ENCODE peak calls at places on chromosomes 6 and 20, in five cellular contexts. One of them, this sample, is unnamed.

GRCh38 chr6:165684333-165684732 is 21.3 kb upstream of the PDE10A start:
- DNase-seq in GM12878: no peak
- DNase-seq in NT2/D1: no peak
- DNase-seq in H1: no peak
- DNase-seq in HepG2: no peak
- DNase-seq in this sample: no peak

GRCh38 chr6:57109905-57110304 is 19.9 kb downstream of the ZNF451 start:
- DNase-seq in GM12878: no peak
- DNase-seq in NT2/D1: no peak
- DNase-seq in H1: no peak
- DNase-seq in HepG2: no peak
- DNase-seq in this sample: no peak

GRCh38 chr6:35601331-35602132 is 87.2 kb downstream of the FKBP5 start:
- DNase-seq in GM12878: no peak
- DNase-seq in NT2/D1: no peak
- DNase-seq in H1: peak; percentile 9
- DNase-seq in HepG2: peak; percentile 63
- DNase-seq in this sample: peak; percentile 35

GRCh38 chr6:117739869-117740268 is 64.6 kb downstream of the NUS1 start:
- DNase-seq in GM12878: no peak
- DNase-seq in NT2/D1: no peak
- DNase-seq in H1: no peak
- DNase-seq in HepG2: no peak
- DNase-seq in this sample: no peak

GRCh38 chr20:48208176-48208575 is 422.9 kb upstream of the SULF2 start:
- DNase-seq in GM12878: no peak
- DNase-seq in NT2/D1: no peak
- DNase-seq in H1: no peak
- DNase-seq in HepG2: no peak
- DNase-seq in this sample: no peak

GRCh38 chr6:165827190-165827518 is 164.1 kb upstream of the PDE10A start:
- DNase-seq in GM12878: no peak
- DNase-seq in NT2/D1: no peak
- DNase-seq in H1: no peak
- DNase-seq in HepG2: no peak
- DNase-seq in this sample: no peak

GRCh38 chr20:4912380-4913142 is 88.7 kb downstream of the SLC23A2 start:
- DNase-seq in GM12878: no peak
- DNase-seq in NT2/D1: no peak
- DNase-seq in H1: no peak
- DNase-seq in HepG2: no peak
- DNase-seq in this sample: no peak

GRCh38 chr6:117908246-117909107 is 1.4 kb downstream of the SLC35F1 start:
- DNase-seq in GM12878: no peak
- DNase-seq in NT2/D1: no peak
- DNase-seq in H1: no peak
- DNase-seq in HepG2: no peak
- DNase-seq in this sample: peak; percentile 54

GRCh38 chr6:157034433-157035230 is 257.5 kb downstream of the ARID1B start:
- DNase-seq in GM12878: no peak
- DNase-seq in NT2/D1: no peak
- DNase-seq in H1: no peak
- DNase-seq in HepG2: peak; percentile 54
- DNase-seq in this sample: peak; percentile 60

GRCh38 chr6:25354078-25354940 is 75.1 kb downstream of the CARMIL1 start:
- DNase-seq in GM12878: no peak
- DNase-seq in NT2/D1: no peak
- DNase-seq in H1: no peak
- DNase-seq in HepG2: no peak
- DNase-seq in this sample: no peak

GRCh38 chr6:42038163-42038562 is 12.2 kb upstream of the TAF8 start:
- DNase-seq in GM12878: no peak
- DNase-seq in NT2/D1: no peak
- DNase-seq in H1: no peak
- DNase-seq in HepG2: no peak
- DNase-seq in this sample: no peak

GRCh38 chr20:34871966-34872603 is 571 bp downstream of the GGT7 start:
- DNase-seq in GM12878: no peak
- DNase-seq in NT2/D1: no peak
- DNase-seq in H1: no peak
- DNase-seq in HepG2: no peak
- DNase-seq in this sample: no peak

GRCh38 chr6:111710439-111710838 is 104.8 kb upstream of the TRAF3IP2 start:
- DNase-seq in GM12878: no peak
- DNase-seq in NT2/D1: no peak
- DNase-seq in H1: no peak
- DNase-seq in HepG2: no peak
- DNase-seq in this sample: no peak

GRCh38 chr6:111711476-111711875 is 105.8 kb upstream of the TRAF3IP2 start:
- DNase-seq in GM12878: no peak
- DNase-seq in NT2/D1: no peak
- DNase-seq in H1: no peak
- DNase-seq in HepG2: no peak
- DNase-seq in this sample: no peak

GRCh38 chr6:111709615-111710398 is 104.1 kb upstream of the TRAF3IP2 start:
- DNase-seq in GM12878: peak; percentile 33
- DNase-seq in NT2/D1: no peak
- DNase-seq in H1: no peak
- DNase-seq in HepG2: peak; percentile 68
- DNase-seq in this sample: peak; percentile 79

GRCh38 chr6:111711989-111712388 is 106.3 kb upstream of the TRAF3IP2 start:
- DNase-seq in GM12878: no peak
- DNase-seq in NT2/D1: no peak
- DNase-seq in H1: no peak
- DNase-seq in HepG2: no peak
- DNase-seq in this sample: no peak

GRCh38 chr6:111710911-111711310 is 105.2 kb upstream of the TRAF3IP2 start:
- DNase-seq in GM12878: no peak
- DNase-seq in NT2/D1: no peak
- DNase-seq in H1: no peak
- DNase-seq in HepG2: no peak
- DNase-seq in this sample: no peak
- TF ChIP-seq SUZ12 in GM12878: no peak
- TF ChIP-seq SUZ12 in NT2/D1: no peak
- TF ChIP-seq SUZ12 in H1: no peak
- TF ChIP-seq SUZ12 in HepG2: no peak
- TF ChIP-seq SUZ12 in this sample: no peak

GRCh38 chr6:109453156-109453555 is 2.4 kb downstream of the MICAL1 start:
- DNase-seq in GM12878: no peak
- DNase-seq in NT2/D1: no peak
- DNase-seq in H1: no peak
- DNase-seq in HepG2: no peak
- DNase-seq in this sample: no peak

GRCh38 chr6:109455161-109455501 is 441 bp downstream of the MICAL1 start:
- DNase-seq in GM12878: no peak
- DNase-seq in NT2/D1: peak; percentile 5
- DNase-seq in H1: no peak
- DNase-seq in HepG2: no peak
- DNase-seq in this sample: no peak

GRCh38 chr6:109452181-109452580 is 3.4 kb downstream of the MICAL1 start:
- DNase-seq in GM12878: no peak
- DNase-seq in NT2/D1: no peak
- DNase-seq in H1: no peak
- DNase-seq in HepG2: no peak
- DNase-seq in this sample: no peak

GRCh38 chr6:109454483-109455160 is 950 bp downstream of the MICAL1 start:
- DNase-seq in GM12878: peak; percentile 48
- DNase-seq in NT2/D1: no peak
- DNase-seq in H1: no peak
- DNase-seq in HepG2: no peak
- DNase-seq in this sample: no peak

GRCh38 chr6:109453594-109454482 is 1.7 kb downstream of the MICAL1 start:
- DNase-seq in GM12878: no peak
- DNase-seq in NT2/D1: no peak
- DNase-seq in H1: no peak
- DNase-seq in HepG2: no peak
- DNase-seq in this sample: no peak
- TF ChIP-seq SUZ12 in GM12878: no peak
- TF ChIP-seq SUZ12 in NT2/D1: no peak
- TF ChIP-seq SUZ12 in H1: no peak
- TF ChIP-seq SUZ12 in HepG2: no peak
- TF ChIP-seq SUZ12 in this sample: no peak

GRCh38 chr6:105692630-105693212 is 289.8 kb upstream of the PREP start:
- DNase-seq in GM12878: no peak
- DNase-seq in NT2/D1: no peak
- DNase-seq in H1: no peak
- DNase-seq in HepG2: no peak
- DNase-seq in this sample: no peak
- TF ChIP-seq SUZ12 in GM12878: no peak
- TF ChIP-seq SUZ12 in NT2/D1: no peak
- TF ChIP-seq SUZ12 in H1: no peak
- TF ChIP-seq SUZ12 in HepG2: no peak
- TF ChIP-seq SUZ12 in this sample: no peak

GRCh38 chr6:153787341-153787606 is 251.8 kb upstream of the OPRM1 start:
- DNase-seq in GM12878: no peak
- DNase-seq in NT2/D1: no peak
- DNase-seq in H1: no peak
- DNase-seq in HepG2: peak; percentile 31
- DNase-seq in this sample: no peak
- TF ChIP-seq SUZ12 in GM12878: no peak
- TF ChIP-seq SUZ12 in NT2/D1: no peak
- TF ChIP-seq SUZ12 in H1: no peak
- TF ChIP-seq SUZ12 in HepG2: no peak
- TF ChIP-seq SUZ12 in this sample: no peak

GRCh38 chr20:62209850-62210495 is 10.1 kb downstream of the HRH3 start:
- DNase-seq in GM12878: no peak
- DNase-seq in NT2/D1: no peak
- DNase-seq in H1: no peak
- DNase-seq in HepG2: no peak
- DNase-seq in this sample: no peak

GRCh38 chr20:62210496-62210855 is 9.6 kb downstream of the HRH3 start:
- DNase-seq in GM12878: no peak
- DNase-seq in NT2/D1: no peak
- DNase-seq in H1: no peak
- DNase-seq in HepG2: no peak
- DNase-seq in this sample: no peak

GRCh38 chr20:62211769-62212288 is 8.2 kb downstream of the HRH3 start:
- DNase-seq in GM12878: no peak
- DNase-seq in NT2/D1: no peak
- DNase-seq in H1: no peak
- DNase-seq in HepG2: no peak
- DNase-seq in this sample: no peak

GRCh38 chr20:62212309-62212708 is 7.8 kb downstream of the HRH3 start:
- DNase-seq in GM12878: no peak
- DNase-seq in NT2/D1: no peak
- DNase-seq in H1: no peak
- DNase-seq in HepG2: no peak
- DNase-seq in this sample: no peak

GRCh38 chr20:62211216-62211615 is 8.9 kb downstream of the HRH3 start:
- DNase-seq in GM12878: no peak
- DNase-seq in NT2/D1: no peak
- DNase-seq in H1: no peak
- DNase-seq in HepG2: no peak
- DNase-seq in this sample: no peak
- TF ChIP-seq SUZ12 in GM12878: no peak
- TF ChIP-seq SUZ12 in NT2/D1: no peak
- TF ChIP-seq SUZ12 in H1: no peak
- TF ChIP-seq SUZ12 in HepG2: no peak
- TF ChIP-seq SUZ12 in this sample: no peak

DNA sequence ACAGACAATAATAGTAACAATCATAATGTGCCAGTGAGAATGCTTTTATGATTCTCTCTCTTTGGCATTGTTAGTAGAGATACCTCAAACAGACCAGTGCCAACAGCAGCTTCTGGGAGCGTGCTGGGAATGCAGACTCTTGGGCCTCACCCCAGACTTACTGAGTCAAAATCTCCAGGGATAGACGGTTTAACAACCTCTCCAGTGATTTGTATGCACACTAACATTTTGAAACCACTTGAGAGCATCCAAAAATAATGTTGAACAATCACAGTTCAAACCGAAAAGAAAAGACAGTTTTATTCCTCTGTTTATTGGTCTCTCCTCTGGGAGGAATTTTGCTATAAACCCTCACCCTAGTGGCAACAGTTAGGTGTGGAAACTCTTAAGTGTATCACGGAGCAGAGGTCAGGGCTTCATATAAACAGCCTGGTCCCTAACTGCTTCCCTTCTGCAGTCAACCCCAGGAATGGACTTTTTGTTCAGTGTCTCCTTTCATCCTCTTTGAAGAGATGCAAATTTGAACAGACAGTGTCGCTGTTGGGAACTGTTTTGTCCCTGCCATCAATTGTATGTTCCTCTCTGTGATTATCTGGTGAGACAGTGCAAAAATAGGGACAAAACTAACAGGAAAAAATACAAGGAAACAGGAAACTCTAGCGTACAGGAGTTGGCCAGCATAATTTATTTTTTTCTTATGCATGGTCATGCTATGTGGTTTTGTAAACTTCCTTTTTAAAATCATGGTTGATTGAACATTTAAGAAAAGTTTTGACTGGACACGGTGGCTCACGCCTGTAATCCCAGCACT is 162.4 kb upstream of the BTBD3 start:
- DNase-seq in GM12878: no peak
- DNase-seq in NT2/D1: no peak
- DNase-seq in H1: no peak
- DNase-seq in HepG2: no peak
- DNase-seq in this sample: no peak
- TF ChIP-seq SUZ12 in GM12878: no peak
- TF ChIP-seq SUZ12 in NT2/D1: no peak
- TF ChIP-seq SUZ12 in H1: no peak
- TF ChIP-seq SUZ12 in HepG2: no peak
- TF ChIP-seq SUZ12 in this sample: no peak

DNA sequence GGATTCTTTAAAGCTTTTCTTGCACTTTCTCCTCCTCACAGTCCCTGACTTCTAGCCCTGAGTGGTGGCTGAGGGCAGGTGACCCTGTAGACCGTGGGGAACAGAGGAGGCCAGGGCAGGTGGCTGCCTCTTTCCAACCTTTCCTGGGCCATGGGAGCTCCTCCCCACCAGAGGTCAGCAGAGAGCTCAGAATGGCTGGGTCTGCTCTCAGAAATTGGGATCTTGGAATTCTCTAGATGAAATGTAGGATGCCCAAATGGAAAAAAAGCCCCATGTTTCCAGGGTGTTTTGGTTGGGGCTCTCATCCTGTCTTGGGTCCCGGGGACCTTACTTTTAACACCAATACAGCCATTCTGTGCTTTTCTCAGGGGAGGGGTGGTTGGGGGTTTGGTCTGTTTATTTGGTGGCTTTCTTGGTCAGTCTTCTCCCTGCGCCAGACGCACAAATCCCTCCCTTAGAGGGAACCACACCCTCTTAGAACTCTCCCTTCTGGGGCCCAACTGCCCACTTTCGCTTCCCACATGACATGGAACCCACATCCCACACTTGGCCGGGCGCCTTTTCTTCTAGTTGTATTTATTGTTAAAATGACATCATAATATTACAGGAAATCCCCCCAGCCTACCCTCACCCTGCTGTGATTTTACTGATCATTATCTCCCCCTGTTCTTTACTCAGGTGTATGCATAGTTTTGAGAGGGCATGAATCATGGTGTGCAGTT is 17.9 kb downstream of the GNAS start:
- DNase-seq in GM12878: no peak
- DNase-seq in NT2/D1: no peak
- DNase-seq in H1: no peak
- DNase-seq in HepG2: peak; percentile 70
- DNase-seq in this sample: peak; percentile 79
- TF ChIP-seq SUZ12 in GM12878: no peak
- TF ChIP-seq SUZ12 in NT2/D1: no peak
- TF ChIP-seq SUZ12 in H1: no peak
- TF ChIP-seq SUZ12 in HepG2: no peak
- TF ChIP-seq SUZ12 in this sample: no peak

This sample was measured in HEK293T.